ENCODE peak calls at places on chromosomes 12 and 14, in four cellular contexts. V is NB4, D is tibial artery, T is NCI-H748 treated with DMSO at 0.1 percent for 48 hours. U is an unnamed sample.

GRCh38 chr12:128969480-128970055 is 116.3 kb downstream of the GLT1D1 start:
- DNase-seq in V (peak), T (peak), D (no peak), U (peak)

GRCh38 chr14:53338192-53338591 is 185.1 kb upstream of the DDHD1 start:
- DNase-seq in D (no peak), V (no peak), T (no peak), U (no peak)

GRCh38 chr12:89450922-89451321 is 73.7 kb downstream of the GALNT4 start:
- DNase-seq in D (no peak), V (no peak), T (no peak), U (no peak)

GRCh38 chr14:38125484-38125912 is 82.2 kb upstream of the SSTR1 start:
- DNase-seq in V (no peak), D (no peak), T (peak), U (no peak)

GRCh38 chr12:32302218-32302826 is 97.0 kb upstream of the FGD4 start:
- DNase-seq in D (no peak), T (peak), V (peak), U (peak)

GRCh38 chr12:121022713-121023112 is 6.4 kb upstream of the C12orf43 start:
- DNase-seq in T (no peak), D (no peak), V (no peak), U (no peak)

GRCh38 chr12:60847281-60847680 is 1251.5 kb downstream of the SLC16A7 start:
- DNase-seq in V (no peak), D (no peak), T (no peak), U (no peak)

GRCh38 chr12:20404576-20405346 is 36.4 kb downstream of the PDE3A start:
- DNase-seq in D (peak), T (no peak), V (peak), U (no peak)

GRCh38 chr12:101696477-101697196 is 803 bp upstream of the CHPT1 start:
- DNase-seq in T (no peak), D (peak), V (peak), U (peak)

GRCh38 chr14:75411194-75411552 is 16.6 kb upstream of the JDP2 start:
- DNase-seq in V (no peak), D (no peak), T (no peak), U (no peak)

GRCh38 chr12:68960162-68960501 is 27.2 kb upstream of the CPM start:
- DNase-seq in T (no peak), V (no peak), D (no peak), U (no peak)

GRCh38 chr12:113875681-113876080 is 90.4 kb downstream of the RBM19 start:
- DNase-seq in V (no peak), D (no peak), T (no peak), U (no peak)

GRCh38 chr12:123973552-123974341 is 732 bp downstream of the ZNF664 start:
- DNase-seq in D (peak), T (peak), V (peak), U (peak)

GRCh38 chr12:2963760-2964292 is 4.6 kb downstream of the TEAD4 start:
- DNase-seq in T (no peak), D (no peak), V (peak), U (no peak)